ENCODE peak calls at places on chromosome 13, in six cellular contexts. R is Right ventricle myocardium superior, K is C1 segment of cervical spinal cord, X is iris pigment epithelial cell, A is kidney glomerular epithelial cell, F is NB4. L is an unnamed sample.

GRCh38 chr13:94542917-94543316 is 53.0 kb downstream of the TGDS start:
- DNase-seq in R (no peak), K (no peak), X (no peak), A (no peak), F (no peak), L (no peak)

GRCh38 chr13:108621421-108621820 is 8.0 kb upstream of the MYO16 start:
- DNase-seq in R (no peak), K (no peak), X (no peak), A (peak; percentile 92), F (no peak), L (no peak)

GRCh38 chr13:21025539-21025938 is 35.8 kb downstream of the LATS2 start:
- DNase-seq in R (no peak), K (no peak), X (no peak), A (no peak), F (no peak), L (no peak)

GRCh38 chr13:43493496-43494000 is 293.2 kb downstream of the ENOX1 start:
- DNase-seq in R (no peak), K (no peak), X (no peak), A (no peak), F (no peak), L (no peak)

GRCh38 chr13:23867027-23867491 is 22.1 kb downstream of the MIPEP start:
- DNase-seq in R (no peak), K (no peak), X (peak; percentile 85), A (peak; percentile 1), F (no peak), L (no peak)

GRCh38 chr13:52348983-52349780 is 56.8 kb downstream of the THSD1 start:
- DNase-seq in R (no peak), K (no peak), X (peak; percentile 69), A (peak; percentile 93), F (peak; percentile 37), L (no peak)

GRCh38 chr13:98909016-98909415 is 68.8 kb downstream of the DOCK9 start:
- DNase-seq in R (no peak), K (no peak), X (peak; percentile 56), A (no peak), F (no peak), L (no peak)

GRCh38 chr13:95492044-95492801 is 60.3 kb upstream of the CLDN10 start:
- DNase-seq in R (no peak), K (no peak), X (no peak), A (no peak), F (no peak), L (no peak)

GRCh38 chr13:30158774-30159445 is 148.4 kb downstream of the KATNAL1 start:
- DNase-seq in R (no peak), K (no peak), X (peak; percentile 68), A (peak; percentile 35), F (peak; percentile 28), L (no peak)

GRCh38 chr13:20221772-20222171 is 10.3 kb downstream of the GJB6 start:
- DNase-seq in R (no peak), K (no peak), X (no peak), A (no peak), F (peak; percentile 83), L (no peak)

GRCh38 chr13:98778749-98779148 is 26.3 kb upstream of the SLC15A1 start:
- DNase-seq in R (no peak), K (no peak), X (peak; percentile 42), A (no peak), F (no peak), L (no peak)

GRCh38 chr13:80477641-80478443 is 136.9 kb upstream of the SPRY2 start:
- DNase-seq in R (no peak), K (no peak), X (no peak), A (no peak), F (no peak), L (no peak)

GRCh38 chr13:35131471-35131870 is 189.4 kb downstream of the NBEA start:
- DNase-seq in R (no peak), K (no peak), X (no peak), A (no peak), F (no peak), L (no peak)

GRCh38 chr13:26813626-26814348 is 53.2 kb upstream of the GPR12 start:
- DNase-seq in R (no peak), K (no peak), X (no peak), A (no peak), F (no peak), L (no peak)

GRCh38 chr13:23509781-23510543 is 60.2 kb upstream of the TNFRSF19 start:
- DNase-seq in R (no peak), K (no peak), X (peak; percentile 91), A (peak; percentile 86), F (no peak), L (no peak)

GRCh38 chr13:97328222-97328790 is 105.7 kb upstream of the RAP2A start:
- DNase-seq in R (no peak), K (no peak), X (peak; percentile 59), A (peak; percentile 32), F (no peak), L (no peak)

GRCh38 chr13:21047591-21048282 is 13.6 kb downstream of the LATS2 start:
- DNase-seq in R (no peak), K (no peak), X (no peak), A (no peak), F (peak; percentile 54), L (no peak)

GRCh38 chr13:43579321-43579720 is 207.5 kb downstream of the ENOX1 start:
- DNase-seq in R (no peak), K (no peak), X (no peak), A (no peak), F (no peak), L (no peak)

GRCh38 chr13:111460548-111461444 is 140.4 kb downstream of the TEX29 start:
- DNase-seq in R (no peak), K (peak; percentile 17), X (peak; percentile 27), A (peak; percentile 1), F (peak; percentile 43), L (no peak)

GRCh38 chr13:73412933-73413332 is 354.1 kb downstream of the KLF5 start:
- DNase-seq in R (no peak), K (no peak), X (no peak), A (no peak), F (no peak), L (no peak)

GRCh38 chr13:61162636-61163035 is 253.0 kb downstream of the PCDH20 start:
- DNase-seq in R (no peak), K (no peak), X (no peak), A (no peak), F (no peak), L (no peak)

GRCh38 chr13:113650275-113650674 is 7.7 kb downstream of the ATP4B start:
- DNase-seq in R (peak; percentile 19), K (no peak), X (no peak), A (no peak), F (no peak), L (no peak)

GRCh38 chr13:113995051-113995601 is 21.2 kb upstream of the C13orf46 start:
- DNase-seq in R (peak; percentile 39), K (no peak), X (no peak), A (no peak), F (no peak), L (no peak)

L was measured in naive B cell.